ENCODE peak calls at places on chromosomes 7 and 10, in ten cellular contexts. M, T, E, S, Q, C, J, O, A and F are unnamed samples.
A peak's percentile ranks its signal among the peaks of the same experiment; 100 is the strongest.

GRCh38 chr10:77887631-77888355 is 38.8 kb downstream of the DLG5 start:
- DNase-seq in E (no peak), M (no peak), S (no peak), A (no peak), C (no peak), J (no peak), Q (peak; percentile 42), T (no peak), O (no peak), F (no peak)

GRCh38 chr10:18424200-18424599 is 227.2 kb downstream of the NSUN6 start:
- DNase-seq in T (no peak), O (no peak), M (no peak), Q (no peak), J (no peak), A (no peak), S (no peak), C (no peak), E (no peak), F (no peak)

GRCh38 chr10:15775513-15775912 is 55.8 kb upstream of the ITGA8 start:
- DNase-seq in C (no peak), Q (no peak), T (peak; percentile 72), A (no peak), M (no peak), S (no peak), E (no peak), J (no peak), O (no peak), F (no peak)

GRCh38 chr10:30348378-30348776 is 701 bp downstream of the MTPAP start:
- DNase-seq in A (no peak), S (no peak), J (no peak), M (no peak), T (no peak), Q (no peak), E (peak; percentile 26), C (no peak), O (no peak), F (no peak)

GRCh38 chr10:124999433-125000365 is 57.8 kb downstream of the ZRANB1 start:
- DNase-seq in Q (no peak), J (no peak), T (peak; percentile 43), A (no peak), M (no peak), E (peak; percentile 48), O (no peak), C (no peak), S (no peak), F (no peak)

GRCh38 chr7:143305423-143306070 is 10.4 kb upstream of the CLCN1 start:
- DNase-seq in O (peak; percentile 43), Q (peak; percentile 19), T (no peak), M (peak; percentile 14), J (no peak), A (peak; percentile 72), S (peak; percentile 39), E (peak; percentile 80), C (peak; percentile 84), F (peak; percentile 39)

GRCh38 chr7:68314208-68314607 is 1284.1 kb upstream of the AUTS2 start:
- DNase-seq in A (no peak), E (no peak), J (no peak), S (no peak), T (no peak), O (no peak), Q (no peak), M (no peak), C (peak; percentile 27), F (no peak)

GRCh38 chr10:14552010-14552409 is 221.3 kb upstream of the FRMD4A start:
- DNase-seq in O (no peak), T (no peak), S (no peak), J (no peak), M (no peak), A (no peak), C (no peak), E (no peak), Q (no peak), F (no peak)

GRCh38 chr10:75492151-75492550 is 60.7 kb downstream of the LRMDA start:
- DNase-seq in A (no peak), T (no peak), Q (no peak), J (no peak), M (no peak), O (no peak), E (no peak), C (no peak), S (no peak), F (no peak)

GRCh38 chr10:81109200-81109752 is 571.6 kb downstream of the SH2D4B start:
- DNase-seq in S (no peak), M (no peak), T (no peak), O (no peak), Q (no peak), A (no peak), J (no peak), C (no peak), E (no peak), F (no peak)

GRCh38 chr7:31850601-31851000 is 163.6 kb downstream of the PPP1R17 start:
- DNase-seq in T (no peak), O (no peak), Q (no peak), A (no peak), S (no peak), M (no peak), E (no peak), J (no peak), C (no peak), F (no peak)

GRCh38 chr10:115947104-115947503 is 325.9 kb downstream of the GFRA1 start:
- DNase-seq in M (peak; percentile 64), O (no peak), S (no peak), T (no peak), E (peak; percentile 40), C (no peak), Q (no peak), A (no peak), J (no peak), F (no peak)

GRCh38 chr10:113922787-113923570 is 68.5 kb downstream of the NHLRC2 start:
- DNase-seq in Q (no peak), M (no peak), E (no peak), S (no peak), A (no peak), C (no peak), J (no peak), O (no peak), T (no peak), F (no peak)

GRCh38 chr7:44978511-44979366 is at the start of gene MYO1G:
- DNase-seq in C (no peak), Q (no peak), S (peak; percentile 77), E (no peak), O (peak; percentile 90), J (no peak), T (no peak), A (peak; percentile 83), M (no peak), F (no peak)

GRCh38 chr7:66642932-66643331 is 14.3 kb downstream of the KCTD7 start:
- DNase-seq in A (no peak), Q (no peak), C (no peak), M (no peak), J (no peak), S (no peak), E (no peak), O (no peak), T (no peak), F (no peak)

GRCh38 chr10:124869941-124870340 is 68.3 kb downstream of the ABRAXAS2 start:
- DNase-seq in S (no peak), C (no peak), T (no peak), O (no peak), J (no peak), A (no peak), E (no peak), M (no peak), Q (no peak), F (no peak)